ENCODE peak calls at places on chromosomes 2 and 18, in five cellular contexts. Y, X, D, I and L are unnamed samples.

GRCh38 chr2:33111002-33111446 is 164.3 kb downstream of the LTBP1 start:
- DNase-seq in Y (no peak), X (no peak), D (no peak), I (no peak), L (peak; percentile 64)

GRCh38 chr2:209382775-209383174 is 41.1 kb upstream of the MAP2 start:
- DNase-seq in Y (no peak), X (no peak), D (no peak), I (no peak), L (no peak)

GRCh38 chr2:128358941-128359731 is 40.5 kb upstream of the HS6ST1 start:
- DNase-seq in Y (no peak), X (no peak), D (no peak), I (no peak), L (no peak)

GRCh38 chr2:1808921-1809551 is 64.7 kb upstream of the PXDN start:
- DNase-seq in Y (no peak), X (no peak), D (no peak), I (no peak), L (no peak)

GRCh38 chr2:165627463-165627862 is 158.0 kb downstream of the CSRNP3 start:
- DNase-seq in Y (no peak), X (no peak), D (no peak), I (no peak), L (no peak)

GRCh38 chr2:174971868-174972781 is 33.1 kb downstream of the CHN1 start:
- DNase-seq in Y (no peak), X (no peak), D (no peak), I (peak; percentile 39), L (peak; percentile 19)

GRCh38 chr2:182324665-182325064 is 102.2 kb downstream of the PDE1A start:
- DNase-seq in Y (no peak), X (no peak), D (no peak), I (no peak), L (peak; percentile 64)

GRCh38 chr2:65420712-65421431 is 11.5 kb downstream of the SPRED2 start:
- DNase-seq in Y (no peak), X (no peak), D (no peak), I (no peak), L (no peak)

GRCh38 chr2:81050580-81050979 is 746.0 kb upstream of the LRRTM1 start:
- DNase-seq in Y (no peak), X (no peak), D (no peak), I (no peak), L (no peak)

GRCh38 chr18:37668971-37669747 is 103.6 kb upstream of the CELF4 start:
- DNase-seq in Y (no peak), X (no peak), D (peak; percentile 6), I (no peak), L (no peak)

GRCh38 chr2:240250985-240251847 is 110.8 kb upstream of the OTOS start:
- DNase-seq in Y (no peak), X (no peak), D (peak; percentile 68), I (no peak), L (peak; percentile 84)

GRCh38 chr18:79393626-79394401 is 1.9 kb upstream of the NFATC1 start:
- DNase-seq in Y (peak; percentile 52), X (no peak), D (no peak), I (no peak), L (peak; percentile 85)

GRCh38 chr2:85355073-85355410 is 473 bp downstream of the ELMOD3 start:
- DNase-seq in Y (no peak), X (no peak), D (no peak), I (no peak), L (no peak)

GRCh38 chr2:112021781-112022231 is 33.3 kb upstream of the TMEM87B start:
- DNase-seq in Y (no peak), X (no peak), D (no peak), I (no peak), L (peak; percentile 7)

GRCh38 chr18:22168360-22168921 is 948 bp upstream of the GATA6 start:
- DNase-seq in Y (no peak), X (no peak), D (peak; percentile 25), I (peak; percentile 16), L (no peak)

GRCh38 chr2:8545676-8546318 is 136.1 kb upstream of the ID2 start:
- DNase-seq in Y (no peak), X (no peak), D (no peak), I (no peak), L (no peak)

GRCh38 chr2:217429981-217430500 is 570.2 kb upstream of the TNP1 start:
- DNase-seq in Y (no peak), X (no peak), D (no peak), I (no peak), L (peak; percentile 70)

GRCh38 chr2:1626271-1626681 is 118.0 kb downstream of the PXDN start:
- DNase-seq in Y (no peak), X (no peak), D (no peak), I (no peak), L (no peak)

GRCh38 chr2:106094101-106094860 is 99.8 kb downstream of the UXS1 start:
- DNase-seq in Y (peak; percentile 46), X (no peak), D (no peak), I (no peak), L (no peak)

GRCh38 chr2:3526871-3527270 is 7.5 kb upstream of the ADI1 start:
- DNase-seq in Y (no peak), X (no peak), D (no peak), I (no peak), L (no peak)

GRCh38 chr2:27320958-27321543 is 1.8 kb downstream of the MPV17 start:
- DNase-seq in Y (no peak), X (no peak), D (no peak), I (no peak), L (peak; percentile 97)

GRCh38 chr18:50986360-50987087 is 18.7 kb downstream of the ELAC1 start:
- DNase-seq in Y (no peak), X (no peak), D (no peak), I (no peak), L (peak; percentile 26)

GRCh38 chr2:83802604-83803003 is 656.5 kb downstream of the SUCLG1 start:
- DNase-seq in Y (no peak), X (no peak), D (no peak), I (no peak), L (no peak)

GRCh38 chr2:37149626-37150322 is 7.0 kb downstream of the EIF2AK2 start:
- DNase-seq in Y (no peak), X (no peak), D (no peak), I (no peak), L (no peak)

GRCh38 chr2:127179756-127180155 is 40.3 kb downstream of the CYP27C1 start:
- DNase-seq in Y (no peak), X (no peak), D (no peak), I (no peak), L (peak; percentile 16)

GRCh38 chr2:171436307-171436706 is 2.3 kb downstream of the DCAF17 start:
- DNase-seq in Y (no peak), X (no peak), D (no peak), I (no peak), L (peak; percentile 42)

GRCh38 chr2:109637749-109638570 is 23.8 kb downstream of the SOWAHC start:
- DNase-seq in Y (no peak), X (no peak), D (no peak), I (no peak), L (peak; percentile 73)

GRCh38 chr2:236124182-236124581 is 44.0 kb downstream of the GBX2 start:
- DNase-seq in Y (no peak), X (no peak), D (no peak), I (no peak), L (no peak)

GRCh38 chr2:10493636-10494281 is 45.6 kb upstream of the ODC1 start:
- DNase-seq in Y (peak; percentile 74), X (peak; percentile 69), D (no peak), I (no peak), L (peak; percentile 5)

GRCh38 chr18:48959921-48960920 is 9.5 kb upstream of the SMAD7 start:
- DNase-seq in Y (no peak), X (no peak), D (no peak), I (no peak), L (peak; percentile 27)

GRCh38 chr2:42336361-42336965 is 24.6 kb downstream of the COX7A2L start:
- DNase-seq in Y (no peak), X (no peak), D (no peak), I (no peak), L (no peak)

GRCh38 chr2:240208631-240209211 is 68.3 kb upstream of the OTOS start:
- DNase-seq in Y (no peak), X (no peak), D (no peak), I (no peak), L (no peak)

GRCh38 chr2:172113617-172114016 is 10.9 kb upstream of the DLX2 start:
- DNase-seq in Y (no peak), X (no peak), D (no peak), I (no peak), L (peak; percentile 52)